ENCODE peak calls at places on chromosome 4, in seven cellular contexts. One of them, this sample, is unnamed.

GRCh38 chr4:98512918-98513317 is 145.5 kb downstream of the TSPAN5 start:
- DNase-seq in hepatocyte: no peak
- DNase-seq in K562: no peak
- DNase-seq in fibroblast of lung: no peak
- DNase-seq in PC-9: no peak
- DNase-seq in endothelial cell of umbilical vein: no peak
- DNase-seq in GM12878: no peak
- DNase-seq in this sample: no peak

GRCh38 chr4:106317815-106318214 is 1.5 kb downstream of the AIMP1 start:
- DNase-seq in hepatocyte: no peak
- DNase-seq in K562: no peak
- DNase-seq in fibroblast of lung: no peak
- DNase-seq in PC-9: no peak
- DNase-seq in endothelial cell of umbilical vein: no peak
- DNase-seq in GM12878: no peak
- DNase-seq in this sample: no peak

GRCh38 chr4:8607603-8608481 is 15.3 kb downstream of the CPZ start:
- DNase-seq in hepatocyte: peak
- DNase-seq in K562: peak
- DNase-seq in fibroblast of lung: no peak
- DNase-seq in PC-9: no peak
- DNase-seq in endothelial cell of umbilical vein: peak
- DNase-seq in GM12878: no peak
- DNase-seq in this sample: peak

GRCh38 chr4:158090323-158090722 is 82.5 kb downstream of the GASK1B start:
- DNase-seq in hepatocyte: no peak
- DNase-seq in K562: no peak
- DNase-seq in fibroblast of lung: peak
- DNase-seq in PC-9: no peak
- DNase-seq in endothelial cell of umbilical vein: peak
- DNase-seq in GM12878: no peak
- DNase-seq in this sample: no peak

GRCh38 chr4:150136481-150136880 is 58.2 kb downstream of the DCLK2 start:
- DNase-seq in hepatocyte: no peak
- DNase-seq in K562: no peak
- DNase-seq in fibroblast of lung: peak
- DNase-seq in PC-9: no peak
- DNase-seq in endothelial cell of umbilical vein: no peak
- DNase-seq in GM12878: no peak
- DNase-seq in this sample: no peak

GRCh38 chr4:24559032-24559821 is 25.1 kb downstream of the DHX15 start:
- DNase-seq in hepatocyte: no peak
- DNase-seq in K562: no peak
- DNase-seq in fibroblast of lung: peak
- DNase-seq in PC-9: no peak
- DNase-seq in endothelial cell of umbilical vein: no peak
- DNase-seq in GM12878: no peak
- DNase-seq in this sample: no peak

GRCh38 chr4:91829531-91829930 is 474.2 kb upstream of the GRID2 start:
- DNase-seq in hepatocyte: no peak
- DNase-seq in K562: no peak
- DNase-seq in fibroblast of lung: peak
- DNase-seq in PC-9: no peak
- DNase-seq in endothelial cell of umbilical vein: no peak
- DNase-seq in GM12878: no peak
- DNase-seq in this sample: no peak

GRCh38 chr4:110183643-110184042 is 14.8 kb downstream of the ELOVL6 start:
- DNase-seq in hepatocyte: no peak
- DNase-seq in K562: no peak
- DNase-seq in fibroblast of lung: no peak
- DNase-seq in PC-9: no peak
- DNase-seq in endothelial cell of umbilical vein: no peak
- DNase-seq in GM12878: no peak
- DNase-seq in this sample: no peak

GRCh38 chr4:84862064-84862463 is 104.4 kb downstream of the WDFY3 start:
- DNase-seq in hepatocyte: no peak
- DNase-seq in K562: no peak
- DNase-seq in fibroblast of lung: no peak
- DNase-seq in PC-9: no peak
- DNase-seq in endothelial cell of umbilical vein: no peak
- DNase-seq in GM12878: no peak
- DNase-seq in this sample: no peak

GRCh38 chr4:57219389-57219890 is 109.3 kb upstream of the IGFBP7 start:
- DNase-seq in hepatocyte: no peak
- DNase-seq in K562: no peak
- DNase-seq in fibroblast of lung: no peak
- DNase-seq in PC-9: no peak
- DNase-seq in endothelial cell of umbilical vein: no peak
- DNase-seq in GM12878: no peak
- DNase-seq in this sample: no peak

GRCh38 chr4:145507636-145508035 is 26.0 kb downstream of the SMAD1 start:
- DNase-seq in hepatocyte: no peak
- DNase-seq in K562: no peak
- DNase-seq in fibroblast of lung: peak
- DNase-seq in PC-9: peak
- DNase-seq in endothelial cell of umbilical vein: peak
- DNase-seq in GM12878: no peak
- DNase-seq in this sample: no peak

GRCh38 chr4:170853422-170854021 is 763.8 kb upstream of the AADAT start:
- DNase-seq in hepatocyte: peak
- DNase-seq in K562: peak
- DNase-seq in fibroblast of lung: peak
- DNase-seq in PC-9: no peak
- DNase-seq in endothelial cell of umbilical vein: no peak
- DNase-seq in GM12878: peak
- DNase-seq in this sample: peak

GRCh38 chr4:40327340-40327739 is 7.8 kb upstream of the CHRNA9 start:
- DNase-seq in hepatocyte: no peak
- DNase-seq in K562: no peak
- DNase-seq in fibroblast of lung: no peak
- DNase-seq in PC-9: no peak
- DNase-seq in endothelial cell of umbilical vein: no peak
- DNase-seq in GM12878: no peak
- DNase-seq in this sample: peak

GRCh38 chr4:99633772-99634171 is 23.9 kb downstream of the C4orf54 start:
- DNase-seq in hepatocyte: no peak
- DNase-seq in K562: no peak
- DNase-seq in fibroblast of lung: peak
- DNase-seq in PC-9: no peak
- DNase-seq in endothelial cell of umbilical vein: no peak
- DNase-seq in GM12878: no peak
- DNase-seq in this sample: no peak

GRCh38 chr4:40305329-40306193 is 29.6 kb upstream of the CHRNA9 start:
- DNase-seq in hepatocyte: no peak
- DNase-seq in K562: no peak
- DNase-seq in fibroblast of lung: no peak
- DNase-seq in PC-9: no peak
- DNase-seq in endothelial cell of umbilical vein: no peak
- DNase-seq in GM12878: peak
- DNase-seq in this sample: peak

GRCh38 chr4:58749206-58749605 is 1639.0 kb upstream of the IGFBP7 start:
- DNase-seq in hepatocyte: peak
- DNase-seq in K562: no peak
- DNase-seq in fibroblast of lung: no peak
- DNase-seq in PC-9: no peak
- DNase-seq in endothelial cell of umbilical vein: no peak
- DNase-seq in GM12878: no peak
- DNase-seq in this sample: no peak

GRCh38 chr4:98470831-98471230 is 187.6 kb downstream of the TSPAN5 start:
- DNase-seq in hepatocyte: no peak
- DNase-seq in K562: peak
- DNase-seq in fibroblast of lung: peak
- DNase-seq in PC-9: no peak
- DNase-seq in endothelial cell of umbilical vein: no peak
- DNase-seq in GM12878: no peak
- DNase-seq in this sample: no peak

DNA sequence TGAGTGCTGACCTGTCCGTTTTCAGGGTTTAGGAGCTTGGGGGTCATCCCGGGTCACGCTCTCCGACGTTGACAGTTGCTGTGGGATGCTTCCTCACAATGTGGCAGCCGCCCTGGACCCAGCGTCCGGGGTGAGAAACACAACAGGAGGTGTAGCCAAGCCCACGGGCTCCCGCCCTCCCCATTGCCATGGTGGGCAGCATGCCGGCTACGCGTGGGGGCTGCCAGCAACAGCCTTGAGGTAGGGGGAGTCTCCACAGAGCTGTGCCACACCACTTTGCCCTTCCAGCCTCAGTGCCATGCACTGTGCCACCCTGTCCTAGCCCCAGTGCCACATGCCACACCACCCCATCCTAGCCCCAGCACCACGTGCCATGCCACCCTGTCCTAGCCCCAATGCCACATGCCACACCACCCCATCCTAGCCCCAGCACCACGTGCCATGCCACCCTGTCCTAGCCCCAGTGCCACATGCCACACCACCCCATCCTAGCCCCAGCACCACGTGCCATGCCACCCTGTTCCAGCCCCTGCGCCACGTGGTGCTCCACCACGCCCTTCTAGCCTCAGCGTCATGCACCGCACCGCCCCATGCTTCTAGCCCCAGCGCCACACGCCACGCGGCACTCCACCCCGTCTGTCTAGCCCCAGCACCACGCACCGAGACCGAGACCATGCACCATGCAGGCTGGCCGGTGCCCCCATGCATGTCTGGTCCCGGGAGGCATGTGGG is 8.5 kb upstream of the HGFAC start:
- DNase-seq in hepatocyte: no peak
- DNase-seq in K562: no peak
- DNase-seq in fibroblast of lung: no peak
- DNase-seq in PC-9: no peak
- DNase-seq in endothelial cell of umbilical vein: no peak
- DNase-seq in GM12878: no peak
- DNase-seq in this sample: no peak
- H3K4me3 ChIP-seq in hepatocyte: no peak
- H3K4me3 ChIP-seq in K562: no peak
- H3K4me3 ChIP-seq in fibroblast of lung: no peak
- H3K4me3 ChIP-seq in PC-9: no peak
- H3K4me3 ChIP-seq in endothelial cell of umbilical vein: no peak
- H3K4me3 ChIP-seq in GM12878: no peak
- H3K4me3 ChIP-seq in this sample: no peak

DNA sequence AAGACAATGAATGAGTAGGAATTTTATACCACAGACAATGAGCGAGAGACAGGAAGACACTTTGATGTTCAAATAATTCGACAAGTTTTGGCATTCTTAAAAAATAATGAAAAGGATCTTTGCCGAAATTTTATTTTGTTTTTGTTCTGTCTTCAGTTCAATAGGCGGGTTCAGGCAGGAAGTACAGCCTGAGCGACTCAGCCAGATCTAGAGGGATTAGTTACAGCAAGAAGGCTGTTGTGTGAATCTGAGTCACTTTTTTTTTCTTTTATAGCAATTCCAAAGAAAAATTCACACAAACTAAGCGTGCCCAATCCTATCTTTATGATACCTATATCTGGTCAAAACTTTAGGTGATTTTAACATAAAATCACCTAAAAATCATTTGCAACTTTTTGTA is 505.4 kb upstream of the FAM241A start:
- DNase-seq in hepatocyte: peak
- DNase-seq in K562: no peak
- DNase-seq in fibroblast of lung: peak
- DNase-seq in PC-9: no peak
- DNase-seq in endothelial cell of umbilical vein: peak
- DNase-seq in GM12878: no peak
- DNase-seq in this sample: no peak
- H2AFZ ChIP-seq in hepatocyte: no peak
- H2AFZ ChIP-seq in K562: no peak
- H2AFZ ChIP-seq in fibroblast of lung: no peak
- H2AFZ ChIP-seq in PC-9: no peak
- H2AFZ ChIP-seq in endothelial cell of umbilical vein: no peak
- H2AFZ ChIP-seq in GM12878: no peak
- H2AFZ ChIP-seq in this sample: no peak

GRCh38 chr4:137530176-137530575 is 2.1 kb downstream of the PCDH18 start:
- DNase-seq in hepatocyte: no peak
- DNase-seq in K562: no peak
- DNase-seq in fibroblast of lung: peak
- DNase-seq in PC-9: no peak
- DNase-seq in endothelial cell of umbilical vein: no peak
- DNase-seq in GM12878: no peak
- DNase-seq in this sample: no peak

GRCh38 chr4:137532869-137533236 is 559 bp upstream of the PCDH18 start:
- DNase-seq in hepatocyte: no peak
- DNase-seq in K562: no peak
- DNase-seq in fibroblast of lung: peak
- DNase-seq in PC-9: no peak
- DNase-seq in endothelial cell of umbilical vein: no peak
- DNase-seq in GM12878: no peak
- DNase-seq in this sample: no peak

GRCh38 chr4:137531121-137531520 is 1.2 kb downstream of the PCDH18 start:
- DNase-seq in hepatocyte: peak
- DNase-seq in K562: no peak
- DNase-seq in fibroblast of lung: peak
- DNase-seq in PC-9: no peak
- DNase-seq in endothelial cell of umbilical vein: no peak
- DNase-seq in GM12878: no peak
- DNase-seq in this sample: no peak

GRCh38 chr4:137533855-137534254 is 1.6 kb upstream of the PCDH18 start:
- DNase-seq in hepatocyte: no peak
- DNase-seq in K562: no peak
- DNase-seq in fibroblast of lung: no peak
- DNase-seq in PC-9: no peak
- DNase-seq in endothelial cell of umbilical vein: no peak
- DNase-seq in GM12878: no peak
- DNase-seq in this sample: no peak

DNA sequence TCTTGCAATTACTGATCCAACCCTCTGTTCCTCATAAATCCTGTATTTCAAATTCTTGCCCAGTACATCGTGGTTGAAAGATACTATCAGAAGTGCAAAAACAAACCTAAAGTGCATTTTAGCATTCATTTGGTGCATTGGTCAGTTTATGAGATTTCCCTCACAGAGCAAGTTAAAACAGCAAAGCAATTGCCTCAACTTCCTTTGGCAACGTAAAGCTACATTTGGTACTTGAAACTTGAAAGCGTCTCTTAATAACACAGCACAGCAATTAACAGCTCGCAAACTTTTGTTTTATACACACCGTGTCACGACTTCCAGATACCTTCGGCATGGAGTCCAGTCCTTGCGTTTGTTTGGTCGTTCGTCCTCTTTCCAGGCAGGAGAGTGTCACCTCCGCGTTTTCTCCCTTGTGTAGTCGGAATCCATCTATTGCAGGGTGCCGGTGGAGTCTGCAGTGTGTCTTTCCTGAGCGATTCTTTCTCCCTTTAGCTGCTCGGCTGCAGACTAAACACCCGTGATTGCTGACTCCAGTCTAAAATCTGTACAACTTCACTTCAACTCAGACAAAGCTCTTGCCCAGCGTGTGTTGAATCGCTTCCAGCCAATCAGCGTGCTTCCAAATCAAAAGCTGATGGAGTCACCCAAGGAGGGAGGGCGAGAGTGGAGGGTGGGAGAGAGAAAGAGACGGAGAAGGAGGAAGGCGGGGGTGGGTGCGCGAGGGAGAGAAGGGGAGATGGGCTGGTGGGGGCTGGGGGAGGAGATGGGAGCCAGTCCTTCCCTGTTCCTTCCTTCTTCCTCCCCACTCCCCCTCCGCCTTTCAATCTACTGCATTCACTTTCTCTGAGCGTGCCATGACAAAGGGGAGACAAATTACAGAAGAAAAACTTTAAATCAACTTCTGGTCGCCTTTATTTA is at the start of gene PCDH18:
- DNase-seq in hepatocyte: peak
- DNase-seq in K562: no peak
- DNase-seq in fibroblast of lung: peak
- DNase-seq in PC-9: no peak
- DNase-seq in endothelial cell of umbilical vein: peak
- DNase-seq in GM12878: peak
- DNase-seq in this sample: no peak
- H3K4me3 ChIP-seq in hepatocyte: peak
- H3K4me3 ChIP-seq in K562: no peak
- H3K4me3 ChIP-seq in fibroblast of lung: peak
- H3K4me3 ChIP-seq in PC-9: peak
- H3K4me3 ChIP-seq in endothelial cell of umbilical vein: peak
- H3K4me3 ChIP-seq in GM12878: peak
- H3K4me3 ChIP-seq in this sample: no peak

GRCh38 chr4:184983660-184984356 is 34.5 kb upstream of the HELT start:
- DNase-seq in hepatocyte: peak
- DNase-seq in K562: peak
- DNase-seq in fibroblast of lung: peak
- DNase-seq in PC-9: no peak
- DNase-seq in endothelial cell of umbilical vein: peak
- DNase-seq in GM12878: peak
- DNase-seq in this sample: peak
- H2AFZ ChIP-seq in hepatocyte: no peak
- H2AFZ ChIP-seq in K562: no peak
- H2AFZ ChIP-seq in fibroblast of lung: no peak
- H2AFZ ChIP-seq in PC-9: no peak
- H2AFZ ChIP-seq in endothelial cell of umbilical vein: no peak
- H2AFZ ChIP-seq in GM12878: no peak
- H2AFZ ChIP-seq in this sample: no peak